ENCODE peak calls at places on chromosomes 1 and 21, in four cellular contexts. U is CD4-positive, alpha-beta memory T cell; S is hepatocyte; V is psoas muscle. R is an unnamed sample.

GRCh38 chr1:222370911-222371717 is 176.8 kb downstream of the HHIPL2 start:
- DNase-seq in U (no peak), S (no peak), V (no peak), R (no peak)

GRCh38 chr1:160675641-160676410 is 29.0 kb upstream of the SLAMF1 start:
- DNase-seq in U (peak), S (peak), V (peak), R (peak)

GRCh38 chr1:180862305-180862704 is 50.4 kb upstream of the KIAA1614 start:
- DNase-seq in U (no peak), S (no peak), V (no peak), R (no peak)

GRCh38 chr1:31977361-31978131 is 36.1 kb upstream of the KHDRBS1 start:
- DNase-seq in U (no peak), S (peak), V (peak), R (peak)

GRCh38 chr1:41169066-41169798 is 72.9 kb downstream of the SCMH1 start:
- DNase-seq in U (no peak), S (no peak), V (no peak), R (no peak)

GRCh38 chr1:241021286-241021685 is 335.7 kb downstream of the RGS7 start:
- DNase-seq in U (no peak), S (no peak), V (no peak), R (no peak)

GRCh38 chr1:202932476-202932875 is 5.4 kb upstream of the KLHL12 start:
- DNase-seq in U (no peak), S (no peak), V (no peak), R (no peak)

GRCh38 chr21:39575778-39576177 is 37.0 kb upstream of the B3GALT5 start:
- DNase-seq in U (no peak), S (no peak), V (no peak), R (no peak)

GRCh38 chr21:35323947-35324346 is 274.8 kb upstream of the RUNX1 start:
- DNase-seq in U (no peak), S (peak), V (no peak), R (no peak)

GRCh38 chr1:11550664-11551283 is 71.8 kb downstream of the DISP3 start:
- DNase-seq in U (peak), S (peak), V (no peak), R (peak)

GRCh38 chr1:183279835-183280234 is 93.8 kb downstream of the LAMC2 start:
- DNase-seq in U (no peak), S (peak), V (peak), R (no peak)

GRCh38 chr21:39080366-39080765 is 102.9 kb downstream of the PSMG1 start:
- DNase-seq in U (no peak), S (no peak), V (no peak), R (no peak)

GRCh38 chr1:229452956-229453801 is 19.3 kb upstream of the ACTA1 start:
- DNase-seq in U (no peak), S (peak), V (no peak), R (no peak)

GRCh38 chr1:34870395-34870794 is 10.8 kb upstream of the SMIM12 start:
- DNase-seq in U (no peak), S (no peak), V (no peak), R (peak)

GRCh38 chr1:38835230-38835827 is 24.2 kb downstream of the RRAGC start:
- DNase-seq in U (peak), S (peak), V (no peak), R (peak)

GRCh38 chr21:46184625-46185555 is 631 bp upstream of the SPATC1L start:
- DNase-seq in U (peak), S (peak), V (peak), R (peak)

GRCh38 chr21:46181953-46182547 is 2.2 kb downstream of the SPATC1L start:
- DNase-seq in U (no peak), S (no peak), V (no peak), R (no peak)

GRCh38 chr21:46182548-46183336 is 1.5 kb downstream of the SPATC1L start:
- DNase-seq in U (no peak), S (peak), V (no peak), R (peak)

GRCh38 chr21:46185717-46186116 is 1.5 kb upstream of the SPATC1L start:
- DNase-seq in U (no peak), S (no peak), V (no peak), R (no peak)

GRCh38 chr21:46183910-46184624 is at the start of gene SPATC1L:
- DNase-seq in U (no peak), S (peak), V (peak), R (peak)
- H3K4me3 ChIP-seq in U (peak), S (peak), V (peak), R (peak)

GRCh38 chr1:228445524-228445866 is 28.8 kb upstream of the TRIM17 start:
- DNase-seq in U (peak), S (no peak), V (no peak), R (no peak)
- H3K4me3 ChIP-seq in U (no peak), S (peak), V (peak), R (peak)

GRCh38 chr1:156241311-156241811 is 623 bp upstream of the BGLAP start:
- DNase-seq in U (no peak), S (no peak), V (peak), R (peak)

GRCh38 chr1:156241926-156242325 is at the start of gene BGLAP:
- DNase-seq in U (no peak), S (no peak), V (peak), R (peak)

GRCh38 chr1:156242738-156243137 is 754 bp downstream of the BGLAP start:
- DNase-seq in U (no peak), S (no peak), V (no peak), R (peak)

GRCh38 chr1:156236164-156236563 is 5.8 kb upstream of the BGLAP start:
- DNase-seq in U (no peak), S (no peak), V (peak), R (no peak)

DNA sequence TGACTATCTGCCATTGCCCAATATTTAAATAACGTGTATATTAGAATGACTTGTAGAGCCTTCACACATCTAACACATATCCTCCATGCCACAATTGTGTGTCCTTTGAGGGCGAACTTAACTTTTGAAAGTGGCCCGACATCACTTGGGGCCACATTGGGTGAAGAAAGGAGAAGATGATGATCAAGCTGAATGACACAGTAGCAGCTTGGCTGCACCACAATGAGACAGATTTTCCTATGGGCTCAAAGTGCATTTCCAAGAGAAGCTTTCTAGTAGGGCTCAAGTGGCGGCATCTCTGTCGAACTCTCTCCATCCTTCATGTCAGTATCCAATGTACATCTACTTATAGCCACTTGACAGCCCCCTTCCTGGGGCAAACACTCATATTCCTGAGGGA is 3.7 kb upstream of the BGLAP start:
- DNase-seq in U (no peak), S (no peak), V (no peak), R (no peak)
- H3K4me3 ChIP-seq in U (no peak), S (no peak), V (no peak), R (no peak)

DNA sequence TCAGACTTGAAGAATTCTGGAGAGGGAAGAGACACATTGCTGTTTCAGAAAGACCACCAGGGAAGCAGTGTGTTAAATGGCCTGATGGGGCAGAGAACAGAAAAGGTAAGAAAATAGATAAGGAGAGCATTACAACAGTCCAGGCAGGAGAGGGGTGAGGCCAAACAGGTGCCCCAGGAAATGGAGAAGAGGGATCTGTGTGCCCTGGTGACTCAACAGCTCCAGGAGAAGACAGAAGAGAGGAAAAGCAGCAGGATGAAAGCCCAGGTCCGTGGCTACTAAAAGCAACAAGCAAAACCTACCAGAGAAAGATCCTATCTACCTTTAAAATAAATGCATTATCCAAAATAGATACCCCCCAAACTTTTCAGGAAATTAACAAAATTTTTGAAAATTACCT is 9.2 kb downstream of the TP53BP2 start:
- DNase-seq in U (no peak), S (peak), V (no peak), R (peak)
- H3K4me3 ChIP-seq in U (no peak), S (no peak), V (no peak), R (no peak)